ENCODE peak calls at places on chromosomes 13 and 19, in nine cellular contexts. X is naive thymus-derived CD4-positive, alpha-beta T cell; J is CD4-positive, alpha-beta T cell; Y is Peyer's patch; Z is lower lobe of right lung; I is A549; C is cardiac muscle cell; V is HL-60; P is upper lobe of right lung. S is an unnamed sample.

GRCh38 chr13:22801402-22802003 is 379.3 kb upstream of the SGCG start:
- DNase-seq in Z (no peak), J (no peak), I (no peak), P (no peak), Y (no peak), X (no peak), V (no peak), C (peak), S (no peak)

GRCh38 chr13:29524176-29524575 is 71.3 kb downstream of the SLC7A1 start:
- DNase-seq in J (no peak), C (peak), I (no peak), V (no peak), Y (peak), P (no peak), Z (no peak), X (no peak), S (no peak)

GRCh38 chr13:19159761-19160420 is 21.7 kb downstream of the TUBA3C start:
- DNase-seq in J (no peak), Z (no peak), C (no peak), Y (no peak), X (no peak), P (peak), I (no peak), V (no peak), S (no peak)

GRCh38 chr19:32675720-32676185 is at the start of gene RGS9BP:
- DNase-seq in Y (peak), I (peak), Z (peak), V (peak), C (peak), J (peak), P (peak), X (peak), S (peak)

GRCh38 chr13:101150998-101151397 is 265.3 kb downstream of the NALCN start:
- DNase-seq in Z (no peak), C (peak), Y (no peak), J (no peak), P (no peak), V (no peak), I (no peak), X (no peak), S (no peak)

GRCh38 chr19:4077800-4078683 is 11.3 kb upstream of the ZBTB7A start:
- DNase-seq in J (no peak), P (peak), I (no peak), V (peak), C (peak), Z (peak), Y (peak), X (peak), S (peak)

GRCh38 chr13:64709079-64709478 is 2521.1 kb downstream of the PCDH9 start:
- DNase-seq in Z (no peak), X (no peak), P (no peak), C (no peak), J (no peak), V (no peak), Y (no peak), I (no peak), S (no peak)

GRCh38 chr13:41971848-41972247 is 10.9 kb upstream of the VWA8 start:
- DNase-seq in X (peak), Z (no peak), Y (no peak), J (no peak), P (no peak), V (no peak), I (no peak), C (no peak), S (peak)

GRCh38 chr13:35131471-35131870 is 189.4 kb downstream of the NBEA start:
- DNase-seq in V (no peak), C (no peak), X (no peak), J (no peak), I (no peak), Z (no peak), Y (no peak), P (no peak), S (no peak)

GRCh38 chr13:27043013-27043412 is 128.6 kb downstream of the USP12 start:
- DNase-seq in J (no peak), Z (no peak), P (no peak), I (peak), X (no peak), Y (no peak), V (no peak), C (peak), S (no peak)

GRCh38 chr19:9329999-9330398 is 6.0 kb downstream of the ZNF559 start:
- DNase-seq in X (no peak), V (no peak), Y (no peak), I (no peak), C (no peak), Z (no peak), P (no peak), J (no peak), S (no peak)

GRCh38 chr13:21113851-21114306 is 52.5 kb upstream of the LATS2 start:
- DNase-seq in X (no peak), J (no peak), Y (no peak), C (no peak), P (no peak), I (no peak), Z (no peak), V (no peak), S (no peak)

GRCh38 chr19:46134527-46134926 is 10.0 kb upstream of the IGFL3 start:
- DNase-seq in P (no peak), V (no peak), Y (no peak), Z (no peak), J (no peak), I (no peak), X (no peak), C (peak), S (no peak)
- H3K27ac ChIP-seq in P (no peak), V (no peak), Y (no peak), Z (no peak), J (no peak), I (peak), X (no peak), C (peak), S (no peak)

GRCh38 chr19:5934002-5934401 is 19.9 kb downstream of the CAPS start:
- DNase-seq in Y (no peak), P (no peak), X (no peak), V (no peak), C (no peak), J (no peak), Z (no peak), I (no peak), S (no peak)

GRCh38 chr19:5934779-5935472 is 20.9 kb downstream of the CAPS start:
- DNase-seq in P (no peak), V (no peak), C (peak), I (no peak), Y (no peak), Z (no peak), X (no peak), J (no peak), S (no peak)

GRCh38 chr19:5937550-5937949 is 23.5 kb downstream of the CAPS start:
- DNase-seq in V (no peak), I (no peak), C (no peak), Y (no peak), X (no peak), P (no peak), Z (no peak), J (no peak), S (no peak)

GRCh38 chr19:5935473-5936307 is 21.6 kb downstream of the CAPS start:
- DNase-seq in Y (no peak), X (no peak), Z (no peak), P (no peak), C (no peak), J (no peak), I (no peak), V (no peak), S (no peak)

DNA sequence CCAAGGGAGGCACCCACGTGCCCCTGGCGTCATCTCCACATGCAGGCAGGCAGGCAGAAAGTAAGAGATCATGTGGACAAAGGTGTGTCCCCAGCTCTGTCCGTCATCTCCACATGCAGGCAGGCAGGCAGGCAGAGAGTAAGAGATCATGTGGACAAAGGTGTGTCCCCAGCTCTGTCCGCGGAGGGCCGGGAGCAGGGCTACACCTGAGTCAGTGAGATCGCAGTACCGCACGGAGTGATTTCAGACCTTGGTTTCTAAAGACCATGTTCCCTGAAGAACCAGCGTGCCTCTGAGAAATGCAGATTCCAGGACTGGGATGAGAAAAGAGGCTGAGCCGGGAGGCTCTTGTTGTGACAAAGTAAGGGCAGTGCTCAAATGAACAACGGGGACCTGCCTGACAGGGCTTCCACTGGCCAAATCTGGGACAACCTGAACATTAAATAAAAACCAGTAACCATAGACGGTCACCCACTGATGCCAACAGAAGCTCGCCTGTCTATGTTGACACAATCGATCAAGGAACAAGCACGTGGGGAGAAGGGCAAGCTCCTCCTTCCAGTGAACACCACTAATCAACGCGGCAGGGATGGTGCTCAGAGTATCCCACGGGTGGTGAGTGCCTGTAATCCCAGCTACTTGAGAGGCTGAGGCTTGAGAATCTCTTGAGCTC is 22.4 kb downstream of the CAPS start:
- DNase-seq in V (no peak), C (no peak), J (no peak), I (no peak), P (no peak), X (no peak), Z (no peak), Y (no peak), S (no peak)
- H3K27ac ChIP-seq in V (no peak), C (peak), J (no peak), I (no peak), P (no peak), X (no peak), Z (no peak), Y (no peak), S (no peak)

DNA sequence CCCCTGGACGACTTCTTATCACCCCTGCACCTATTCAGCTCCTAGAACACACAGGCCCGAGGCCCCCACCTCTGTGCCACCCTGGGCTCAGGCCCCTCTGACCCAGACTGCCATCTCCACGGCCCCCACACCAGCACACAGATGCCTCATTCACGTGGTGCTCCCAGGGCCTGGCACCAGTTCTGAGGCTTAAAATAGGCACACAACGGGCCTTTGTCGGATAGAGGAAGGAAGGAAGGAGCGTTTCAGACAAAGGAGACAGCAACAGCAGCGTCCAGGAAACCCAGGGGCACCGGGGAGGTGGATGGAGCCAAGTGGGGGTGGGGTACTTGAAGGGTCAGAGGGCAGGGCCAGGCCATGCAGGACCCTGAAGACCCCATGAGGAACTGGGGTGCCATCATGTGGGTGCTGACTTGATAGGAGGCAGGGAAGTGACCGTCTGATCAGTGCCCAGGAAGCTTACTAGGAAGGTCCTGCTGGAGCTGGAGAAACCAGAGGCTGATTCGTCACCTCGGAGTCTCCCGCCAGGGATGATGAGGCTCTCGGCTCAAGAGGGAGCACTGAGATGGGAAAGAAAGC is 7.1 kb downstream of the GNG7 start:
- DNase-seq in P (no peak), J (no peak), C (peak), X (no peak), Z (no peak), V (no peak), Y (no peak), I (no peak), S (no peak)
- H3K27ac ChIP-seq in P (no peak), J (no peak), C (peak), X (no peak), Z (peak), V (peak), Y (peak), I (no peak), S (no peak)

DNA sequence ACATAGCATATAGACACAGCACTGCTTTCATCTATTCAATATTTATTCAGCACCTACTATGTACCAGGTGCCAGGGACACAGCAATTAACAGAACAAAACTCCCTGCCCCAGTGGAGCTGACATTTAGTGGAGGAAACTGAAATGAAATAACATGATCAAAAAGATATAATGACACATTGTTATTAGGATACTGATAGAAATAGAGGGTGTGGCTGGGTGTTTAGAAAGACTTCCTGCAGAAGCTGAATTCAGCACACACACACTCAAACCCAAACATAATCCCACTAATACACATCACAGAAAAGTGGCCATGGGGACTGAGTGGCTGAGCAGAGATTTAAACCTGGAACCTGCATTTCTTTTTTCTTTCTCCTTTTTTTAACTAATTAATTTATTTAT is 3.8 kb upstream of the CDC37 start:
- DNase-seq in J (no peak), P (no peak), I (no peak), C (no peak), X (no peak), V (no peak), Z (no peak), Y (no peak), S (no peak)
- H3K27ac ChIP-seq in J (no peak), P (peak), I (no peak), C (no peak), X (peak), V (no peak), Z (no peak), Y (no peak), S (peak)

GRCh38 chr19:5127710-5128109 is 158.8 kb downstream of the KDM4B start:
- DNase-seq in Y (no peak), V (no peak), X (no peak), I (no peak), C (no peak), Z (no peak), P (no peak), J (no peak), S (no peak)

GRCh38 chr19:5129691-5130090 is 160.8 kb downstream of the KDM4B start:
- DNase-seq in I (no peak), X (no peak), J (no peak), P (no peak), V (no peak), Y (no peak), Z (no peak), C (no peak), S (no peak)

GRCh38 chr19:5126498-5127223 is 157.7 kb downstream of the KDM4B start:
- DNase-seq in Z (no peak), Y (no peak), P (no peak), X (no peak), I (no peak), C (no peak), J (no peak), V (no peak), S (no peak)

GRCh38 chr19:5128932-5129389 is 160.0 kb downstream of the KDM4B start:
- DNase-seq in V (no peak), Z (no peak), X (no peak), C (peak), P (no peak), J (no peak), I (no peak), Y (no peak), S (no peak)

GRCh38 chr19:5128251-5128931 is 159.5 kb downstream of the KDM4B start:
- DNase-seq in X (no peak), P (no peak), Z (no peak), I (no peak), J (no peak), C (peak), V (no peak), Y (no peak), S (no peak)
- H3K27ac ChIP-seq in X (no peak), P (peak), Z (peak), I (no peak), J (no peak), C (peak), V (no peak), Y (peak), S (no peak)

GRCh38 chr19:43534811-43535761 is 2.1 kb downstream of the ZNF575 start:
- DNase-seq in V (no peak), X (peak), I (peak), C (peak), P (peak), Y (peak), Z (peak), J (no peak), S (no peak)
- H3K27ac ChIP-seq in V (no peak), X (peak), I (no peak), C (no peak), P (no peak), Y (peak), Z (peak), J (peak), S (no peak)

GRCh38 chr19:14476663-14477401 is 1.7 kb upstream of the PTGER1 start:
- DNase-seq in X (no peak), C (peak), P (no peak), J (no peak), I (peak), Y (no peak), Z (no peak), V (peak), S (peak)

GRCh38 chr19:14477417-14478112 is 2.4 kb upstream of the PTGER1 start:
- DNase-seq in V (no peak), Z (no peak), P (no peak), I (no peak), C (peak), J (no peak), Y (no peak), X (no peak), S (no peak)

GRCh38 chr19:14474827-14475226 is 327 bp downstream of the PTGER1 start:
- DNase-seq in I (no peak), V (no peak), P (no peak), J (no peak), C (no peak), Z (no peak), Y (no peak), X (no peak), S (no peak)

GRCh38 chr19:14475251-14476073 is at the start of gene PTGER1:
- DNase-seq in C (peak), J (no peak), P (no peak), I (no peak), Z (no peak), X (no peak), Y (no peak), V (no peak), S (no peak)

GRCh38 chr19:14476307-14476662 is 1.1 kb upstream of the PTGER1 start:
- DNase-seq in Z (no peak), J (no peak), X (no peak), P (no peak), I (no peak), C (no peak), Y (no peak), V (no peak), S (no peak)
- H3K27ac ChIP-seq in Z (no peak), J (no peak), X (no peak), P (no peak), I (peak), C (no peak), Y (peak), V (no peak), S (no peak)

DNA sequence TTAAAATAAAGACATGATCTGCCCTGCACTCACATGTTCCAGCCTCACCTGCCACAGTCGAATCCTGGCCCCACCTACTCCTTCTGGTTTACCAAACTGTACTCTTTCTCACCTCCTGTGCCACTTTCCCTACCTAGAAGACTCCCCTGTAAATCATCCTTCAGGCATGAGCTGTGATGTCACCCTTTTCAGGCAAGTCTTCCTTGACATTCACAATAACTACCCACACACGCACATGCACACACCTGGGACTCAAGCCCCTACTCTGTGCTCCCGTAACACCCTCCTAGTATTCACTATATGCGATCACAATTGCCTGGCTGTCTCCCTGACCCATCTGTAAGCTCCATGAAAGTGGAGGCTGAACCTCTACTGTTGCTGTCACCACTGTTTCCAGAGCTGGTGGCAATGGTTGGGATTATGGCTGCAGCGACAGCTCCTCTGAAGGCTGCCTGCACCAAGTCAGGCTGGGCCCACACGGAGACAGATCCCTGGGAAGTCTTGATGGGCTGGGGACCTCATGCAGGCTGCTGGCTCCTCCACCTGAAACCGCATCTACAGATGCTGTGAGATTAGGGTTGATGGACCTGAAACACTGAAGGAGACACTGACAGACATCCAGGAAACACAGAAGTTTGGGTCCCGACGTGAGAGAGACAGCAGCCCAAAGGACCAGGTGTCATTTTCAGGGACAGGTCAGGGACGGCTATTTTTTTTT is 611.1 kb downstream of the UQCRFS1 start:
- DNase-seq in Z (no peak), X (no peak), J (no peak), P (no peak), Y (no peak), I (no peak), C (no peak), V (no peak), S (no peak)
- H3K27ac ChIP-seq in Z (no peak), X (no peak), J (no peak), P (no peak), Y (no peak), I (no peak), C (no peak), V (no peak), S (no peak)

GRCh38 chr19:46661735-46662592 is 982 bp upstream of the DACT3 start:
- DNase-seq in I (peak), Z (peak), C (peak), X (peak), Y (peak), P (peak), J (peak), V (peak), S (peak)

GRCh38 chr19:46661020-46661731 is at the start of gene DACT3:
- DNase-seq in J (peak), I (peak), P (peak), Y (peak), Z (peak), C (peak), X (peak), V (peak), S (peak)

GRCh38 chr19:46660601-46661019 is 372 bp downstream of the DACT3 start:
- DNase-seq in C (no peak), V (no peak), J (no peak), I (no peak), Z (no peak), Y (no peak), P (no peak), X (peak), S (no peak)

GRCh38 chr19:46660008-46660517 is 919 bp downstream of the DACT3 start:
- DNase-seq in J (no peak), Z (no peak), C (peak), X (no peak), Y (no peak), V (no peak), P (no peak), I (no peak), S (no peak)

GRCh38 chr19:46659151-46660007 is 1.6 kb downstream of the DACT3 start:
- DNase-seq in X (no peak), J (no peak), V (no peak), C (peak), I (peak), Z (peak), P (peak), Y (no peak), S (no peak)
- H3K27ac ChIP-seq in X (no peak), J (no peak), V (no peak), C (peak), I (no peak), Z (peak), P (no peak), Y (peak), S (no peak)

S was measured in CD4-positive, alpha-beta memory T cell.